ENCODE peak calls at places on chromosomes 13 and 19, in six cellular contexts. K is K562, G is A549, V is upper lobe of left lung, C is HepG2, Q is GM12878. Y is an unnamed sample.

GRCh38 chr13:79267560-79267959 is 138.5 kb downstream of the RBM26 start:
- ATAC-seq in Q (no peak), V (peak; percentile 22), G (no peak), K (no peak), C (no peak), Y (no peak)

GRCh38 chr19:46524272-46524671 is 28.6 kb upstream of the PNMA8B start:
- ATAC-seq in V (no peak), K (no peak), Q (no peak), C (no peak), G (no peak), Y (no peak)

GRCh38 chr13:19862511-19863313 is 737 bp downstream of the ZMYM5 start:
- ATAC-seq in G (peak; percentile 3), Q (peak; percentile 9), C (peak; percentile 47), V (no peak), K (peak; percentile 12), Y (peak; percentile 3)

GRCh38 chr13:114146629-114147028 is 14.2 kb upstream of the RASA3 start:
- ATAC-seq in V (no peak), Q (peak; percentile 44), C (peak; percentile 69), K (peak; percentile 80), G (peak; percentile 72), Y (no peak)

GRCh38 chr19:14450876-14451275 is 17.8 kb downstream of the PKN1 start:
- ATAC-seq in C (no peak), Q (no peak), V (no peak), G (no peak), K (no peak), Y (no peak)

GRCh38 chr19:20664917-20665781 is 3.8 kb upstream of the ZNF626 start:
- ATAC-seq in Q (no peak), V (no peak), K (peak; percentile 14), G (no peak), C (peak; percentile 76), Y (no peak)

GRCh38 chr19:19324059-19324755 is 3.6 kb downstream of the MAU2 start:
- ATAC-seq in K (no peak), C (no peak), G (no peak), Q (no peak), V (no peak), Y (no peak)

GRCh38 chr13:102687520-102687919 is 7.3 kb downstream of the METTL21C start:
- ATAC-seq in C (no peak), G (no peak), V (no peak), K (no peak), Q (no peak), Y (no peak)

GRCh38 chr13:113973218-113974164 is at the start of gene C13orf46:
- ATAC-seq in C (peak; percentile 60), Q (no peak), K (no peak), G (no peak), V (no peak), Y (no peak)

DNA sequence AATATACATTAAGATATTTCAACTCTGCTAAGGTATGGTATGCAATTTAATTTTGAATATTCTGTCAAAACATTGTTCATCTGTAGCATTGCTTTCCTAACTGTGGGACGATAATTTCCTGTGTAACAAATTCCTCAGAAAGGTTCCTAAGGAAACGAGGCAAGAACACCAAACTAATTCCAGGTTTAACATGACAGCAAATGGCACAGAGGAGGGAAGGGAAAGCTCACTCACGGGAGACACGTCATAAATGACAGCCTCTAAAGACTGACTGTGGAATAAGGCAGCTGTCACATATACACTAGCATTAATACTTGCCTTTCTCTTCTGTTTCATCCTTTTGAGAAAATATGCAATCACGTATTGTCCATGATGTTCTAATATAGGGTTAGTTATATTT is 380.6 kb downstream of the LIG4 start:
- ATAC-seq in C (no peak), G (no peak), K (no peak), Q (no peak), V (no peak), Y (no peak)
- TF ChIP-seq EP300 in C (no peak), G (no peak), K (no peak), Q (no peak), V (no peak), Y (no peak)

GRCh38 chr13:44814144-44814543 is 175.1 kb downstream of the NUFIP1 start:
- ATAC-seq in G (no peak), V (no peak), Q (no peak), K (no peak), C (no peak), Y (no peak)

GRCh38 chr13:44814836-44815235 is 174.4 kb downstream of the NUFIP1 start:
- ATAC-seq in K (no peak), C (no peak), Q (no peak), V (no peak), G (no peak), Y (no peak)

GRCh38 chr13:44818016-44818415 is 171.3 kb downstream of the NUFIP1 start:
- ATAC-seq in G (no peak), Q (no peak), K (no peak), V (no peak), C (no peak), Y (no peak)

GRCh38 chr13:44816701-44817684 is 172.3 kb downstream of the NUFIP1 start:
- ATAC-seq in V (no peak), C (no peak), Q (no peak), G (peak; percentile 31), K (no peak), Y (no peak)

DNA sequence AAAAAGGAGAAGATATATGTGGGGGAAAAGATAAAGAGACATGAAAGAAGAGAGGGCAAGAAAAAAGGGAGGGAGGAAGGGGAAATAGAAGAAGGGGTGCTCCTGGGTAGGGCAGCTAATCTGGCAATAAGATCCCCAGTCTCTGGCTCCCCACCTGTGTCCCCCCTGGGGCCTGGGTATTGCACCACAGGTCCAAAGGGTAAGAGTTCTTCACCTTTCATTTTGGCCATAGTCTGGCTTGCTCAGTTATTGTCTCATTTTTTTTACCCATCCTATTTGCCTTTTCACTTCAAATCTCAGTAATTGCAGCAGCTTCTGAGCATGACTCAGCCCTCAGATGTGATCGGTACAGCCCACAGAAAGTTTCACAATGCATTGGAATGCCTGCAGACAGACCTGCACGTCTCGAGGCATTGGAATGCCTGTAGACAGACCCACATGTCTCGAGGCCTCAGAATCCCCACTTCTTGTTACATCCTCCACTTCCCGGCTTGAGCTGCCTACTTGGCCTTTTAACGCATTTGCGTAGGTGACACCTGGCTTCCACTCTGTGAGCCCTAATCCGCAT is 173.7 kb downstream of the NUFIP1 start:
- ATAC-seq in G (peak; percentile 96), V (peak; percentile 88), C (peak; percentile 98), Q (peak; percentile 60), K (no peak), Y (peak; percentile 91)
- H3K4me1 ChIP-seq in G (peaks cover 76% of the 10 kb centered on the region), V (peaks cover 6% of the 10 kb centered on the region), C (peaks cover 31% of the 10 kb centered on the region), Q (no peaks in the 10 kb centered on the region), K (no peaks in the 10 kb centered on the region), Y (no peaks in the 10 kb centered on the region)

DNA sequence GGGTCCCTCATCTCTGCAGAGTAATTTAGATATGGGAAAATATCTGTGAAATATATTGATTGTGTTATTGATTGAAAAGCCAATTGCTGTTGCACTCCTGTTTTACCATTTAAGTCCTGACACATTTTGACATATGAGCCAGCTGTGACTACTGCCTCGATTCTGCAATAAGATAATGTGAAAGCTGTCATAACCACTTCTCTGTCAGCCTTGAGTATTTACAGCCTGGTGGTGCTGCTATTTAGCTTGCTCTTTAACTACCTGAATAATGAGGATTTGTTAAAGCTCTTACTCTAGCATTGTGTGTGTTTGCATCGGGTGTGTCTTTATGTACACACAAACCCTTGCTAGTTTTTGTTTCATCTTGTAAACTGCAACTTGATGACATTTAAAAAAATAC is 550.0 kb downstream of the DACH1 start:
- ATAC-seq in K (no peak), C (no peak), V (no peak), G (no peak), Q (no peak), Y (no peak)
- TF ChIP-seq EP300 in K (no peak), C (no peak), V (no peak), G (no peak), Q (no peak), Y (no peak)

GRCh38 chr13:110523838-110524237 is 37.7 kb downstream of the RAB20 start:
- ATAC-seq in K (no peak), Q (no peak), C (no peak), V (no peak), G (no peak), Y (no peak)
- H3K4me1 ChIP-seq in K (peaks cover 13% of the 10 kb centered on the region), Q (peaks cover 18% of the 10 kb centered on the region), C (peaks cover 32% of the 10 kb centered on the region), V (peaks cover 84% of the 10 kb centered on the region), G (peaks cover 9% of the 10 kb centered on the region), Y (peaks cover 90% of the 10 kb centered on the region)

Y was measured in gastroesophageal sphincter.